ENCODE peak calls at places on chromosomes 7 and 10, in eight cellular contexts. J is H4; W is neuronal stem cell; N is Daoy; F is lower leg skin; A is ovary; H is stimulated activated CD8-positive, alpha-beta memory T cell treated with anti-CD3 and anti-CD28 coated beads, Interleukin-15, amount 100 ng/mL, for 48 hours; G is activated CD4-positive, CD25-positive, alpha-beta regulatory T cell. V is an unnamed sample.
A peak's percentile ranks its signal among the peaks of the same experiment; 100 is the strongest.

GRCh38 chr7:70379210-70379609 is 752.7 kb upstream of the GALNT17 start:
- DNase-seq in J (no peak), W (no peak), N (no peak), F (no peak), A (no peak), H (no peak), G (no peak), V (no peak)

GRCh38 chr10:102632394-102633062 is 11.8 kb upstream of the TRIM8 start:
- DNase-seq in J (no peak), W (no peak), N (no peak), F (no peak), A (peak; percentile 76), H (no peak), G (no peak), V (no peak)

GRCh38 chr10:14562615-14563214 is 212.0 kb downstream of the FAM107B start:
- DNase-seq in J (no peak), W (no peak), N (no peak), F (no peak), A (no peak), H (no peak), G (no peak), V (no peak)

GRCh38 chr7:22356010-22356854 is 722 bp downstream of the RAPGEF5 start:
- DNase-seq in J (no peak), W (no peak), N (peak; percentile 33), F (no peak), A (no peak), H (no peak), G (no peak), V (peak; percentile 31)

GRCh38 chr7:143882611-143883078 is 19.3 kb downstream of the TCAF1 start:
- DNase-seq in J (peak; percentile 59), W (peak; percentile 75), N (peak; percentile 86), F (peak; percentile 91), A (peak; percentile 81), H (no peak), G (no peak), V (peak; percentile 51)

GRCh38 chr10:49080071-49080470 is 35.3 kb downstream of the VSTM4 start:
- DNase-seq in J (no peak), W (no peak), N (no peak), F (peak; percentile 75), A (peak; percentile 64), H (no peak), G (no peak), V (no peak)

GRCh38 chr10:80165173-80165572 is 32.6 kb downstream of the PLAC9 start:
- DNase-seq in J (no peak), W (no peak), N (peak; percentile 27), F (no peak), A (no peak), H (no peak), G (no peak), V (no peak)

GRCh38 chr10:34954142-34954541 is 136.0 kb downstream of the CUL2 start:
- DNase-seq in J (no peak), W (no peak), N (no peak), F (peak; percentile 93), A (no peak), H (no peak), G (no peak), V (no peak)

GRCh38 chr7:155358948-155359712 is 61.5 kb downstream of the INSIG1 start:
- DNase-seq in J (no peak), W (no peak), N (no peak), F (no peak), A (no peak), H (no peak), G (no peak), V (no peak)

GRCh38 chr10:132404169-132404880 is 7.3 kb downstream of the PWWP2B start:
- DNase-seq in J (no peak), W (no peak), N (no peak), F (no peak), A (peak; percentile 39), H (no peak), G (no peak), V (no peak)

GRCh38 chr7:8581842-8582241 is 148.4 kb downstream of the NXPH1 start:
- DNase-seq in J (no peak), W (no peak), N (no peak), F (peak; percentile 76), A (no peak), H (no peak), G (no peak), V (no peak)